ENCODE peak calls at places on chromosomes 3 and 15, in five cellular contexts. One of them, this sample, is unnamed.

GRCh38 chr15:43256341-43256740 is 10.4 kb downstream of the TGM5 start:
- DNase-seq in neural progenitor cell: no peak
- DNase-seq in skeletal muscle cell: no peak
- DNase-seq in fibroblast of pulmonary artery: no peak
- DNase-seq in prostate gland: no peak
- DNase-seq in this sample: no peak

GRCh38 chr3:167887096-167887495 is 151.6 kb downstream of the SERPINI1 start:
- DNase-seq in prostate gland: no peak
- DNase-seq in skeletal muscle cell: peak; percentile 18
- DNase-seq in neural progenitor cell: no peak
- DNase-seq in fibroblast of pulmonary artery: peak; percentile 17
- DNase-seq in this sample: no peak

GRCh38 chr3:147191795-147192385 is 214.5 kb downstream of the ZIC4 start:
- DNase-seq in fibroblast of pulmonary artery: peak; percentile 83
- DNase-seq in neural progenitor cell: peak; percentile 71
- DNase-seq in skeletal muscle cell: peak; percentile 29
- DNase-seq in prostate gland: peak; percentile 7
- DNase-seq in this sample: no peak

GRCh38 chr3:128794788-128795649 is 69.0 kb downstream of the RAB7A start:
- DNase-seq in fibroblast of pulmonary artery: peak; percentile 68
- DNase-seq in prostate gland: peak; percentile 63
- DNase-seq in neural progenitor cell: peak; percentile 77
- DNase-seq in skeletal muscle cell: no peak
- DNase-seq in this sample: no peak

GRCh38 chr15:89401636-89402252 is 67.1 kb upstream of the POLG start:
- DNase-seq in neural progenitor cell: no peak
- DNase-seq in skeletal muscle cell: peak; percentile 22
- DNase-seq in prostate gland: no peak
- DNase-seq in fibroblast of pulmonary artery: peak; percentile 48
- DNase-seq in this sample: no peak

GRCh38 chr15:90883971-90884718 is at the start of gene FES:
- DNase-seq in skeletal muscle cell: no peak
- DNase-seq in prostate gland: no peak
- DNase-seq in neural progenitor cell: peak; percentile 71
- DNase-seq in fibroblast of pulmonary artery: peak; percentile 50
- DNase-seq in this sample: peak; percentile 92

GRCh38 chr3:62559831-62560445 is 186.6 kb upstream of the FEZF2 start:
- DNase-seq in neural progenitor cell: peak; percentile 14
- DNase-seq in fibroblast of pulmonary artery: peak; percentile 71
- DNase-seq in skeletal muscle cell: peak; percentile 25
- DNase-seq in prostate gland: no peak
- DNase-seq in this sample: no peak

GRCh38 chr15:45399381-45400212 is 21.3 kb upstream of the GATM start:
- DNase-seq in neural progenitor cell: peak; percentile 70
- DNase-seq in fibroblast of pulmonary artery: peak; percentile 76
- DNase-seq in skeletal muscle cell: no peak
- DNase-seq in prostate gland: no peak
- DNase-seq in this sample: no peak

GRCh38 chr3:23776352-23776891 is 29.3 kb upstream of the UBE2E1 start:
- DNase-seq in prostate gland: no peak
- DNase-seq in skeletal muscle cell: peak; percentile 89
- DNase-seq in neural progenitor cell: no peak
- DNase-seq in fibroblast of pulmonary artery: peak; percentile 88
- DNase-seq in this sample: no peak

GRCh38 chr3:138046084-138046483 is 36.1 kb downstream of the CLDN18 start:
- DNase-seq in fibroblast of pulmonary artery: no peak
- DNase-seq in prostate gland: no peak
- DNase-seq in skeletal muscle cell: no peak
- DNase-seq in neural progenitor cell: no peak
- DNase-seq in this sample: no peak

GRCh38 chr3:134754768-134755559 is 40.1 kb upstream of the EPHB1 start:
- DNase-seq in prostate gland: peak; percentile 8
- DNase-seq in fibroblast of pulmonary artery: peak; percentile 46
- DNase-seq in neural progenitor cell: peak; percentile 65
- DNase-seq in skeletal muscle cell: no peak
- DNase-seq in this sample: no peak

GRCh38 chr15:68149059-68149458 is 56.1 kb downstream of the CALML4 start:
- DNase-seq in prostate gland: no peak
- DNase-seq in skeletal muscle cell: no peak
- DNase-seq in neural progenitor cell: no peak
- DNase-seq in fibroblast of pulmonary artery: peak; percentile 22
- DNase-seq in this sample: no peak

GRCh38 chr15:58551084-58551763 is 119.4 kb downstream of the LIPC start:
- DNase-seq in skeletal muscle cell: no peak
- DNase-seq in prostate gland: no peak
- DNase-seq in neural progenitor cell: no peak
- DNase-seq in fibroblast of pulmonary artery: no peak
- DNase-seq in this sample: no peak

GRCh38 chr3:42067324-42067723 is 23.8 kb upstream of the TRAK1 start:
- DNase-seq in prostate gland: no peak
- DNase-seq in skeletal muscle cell: no peak
- DNase-seq in fibroblast of pulmonary artery: peak; percentile 87
- DNase-seq in neural progenitor cell: no peak
- DNase-seq in this sample: no peak

GRCh38 chr3:106208979-106209378 is 340.2 kb upstream of the CBLB start:
- DNase-seq in neural progenitor cell: no peak
- DNase-seq in skeletal muscle cell: no peak
- DNase-seq in fibroblast of pulmonary artery: peak; percentile 77
- DNase-seq in prostate gland: no peak
- DNase-seq in this sample: no peak

GRCh38 chr15:84684092-84684491 is 26.1 kb upstream of the NMB start:
- DNase-seq in neural progenitor cell: no peak
- DNase-seq in prostate gland: no peak
- DNase-seq in skeletal muscle cell: no peak
- DNase-seq in fibroblast of pulmonary artery: peak; percentile 70
- DNase-seq in this sample: no peak

GRCh38 chr3:17941134-17941533 is 198.7 kb upstream of the TBC1D5 start:
- DNase-seq in neural progenitor cell: no peak
- DNase-seq in fibroblast of pulmonary artery: no peak
- DNase-seq in skeletal muscle cell: no peak
- DNase-seq in prostate gland: no peak
- DNase-seq in this sample: no peak

GRCh38 chr15:28930476-28931291 is 44.9 kb downstream of the APBA2 start:
- DNase-seq in fibroblast of pulmonary artery: no peak
- DNase-seq in skeletal muscle cell: no peak
- DNase-seq in neural progenitor cell: no peak
- DNase-seq in prostate gland: no peak
- DNase-seq in this sample: peak; percentile 54

GRCh38 chr3:183350164-183350563 is 78.3 kb downstream of the MCF2L2 start:
- DNase-seq in skeletal muscle cell: no peak
- DNase-seq in prostate gland: no peak
- DNase-seq in neural progenitor cell: no peak
- DNase-seq in fibroblast of pulmonary artery: no peak
- DNase-seq in this sample: no peak

GRCh38 chr3:62128028-62128427 is 245.3 kb downstream of the FEZF2 start:
- DNase-seq in neural progenitor cell: no peak
- DNase-seq in fibroblast of pulmonary artery: no peak
- DNase-seq in prostate gland: no peak
- DNase-seq in skeletal muscle cell: no peak
- DNase-seq in this sample: no peak

GRCh38 chr15:45637552-45638033 is 2.8 kb downstream of the SQOR start:
- DNase-seq in fibroblast of pulmonary artery: peak; percentile 97
- DNase-seq in prostate gland: peak; percentile 71
- DNase-seq in neural progenitor cell: no peak
- DNase-seq in skeletal muscle cell: peak; percentile 93
- DNase-seq in this sample: no peak

GRCh38 chr3:21140785-21141184 is 610.2 kb downstream of the ZNF385D start:
- DNase-seq in fibroblast of pulmonary artery: no peak
- DNase-seq in neural progenitor cell: no peak
- DNase-seq in prostate gland: no peak
- DNase-seq in skeletal muscle cell: no peak
- DNase-seq in this sample: no peak

GRCh38 chr15:63466378-63467192 is 37.8 kb upstream of the USP3 start:
- DNase-seq in neural progenitor cell: peak; percentile 80
- DNase-seq in skeletal muscle cell: no peak
- DNase-seq in prostate gland: peak; percentile 68
- DNase-seq in fibroblast of pulmonary artery: peak; percentile 79
- DNase-seq in this sample: no peak

GRCh38 chr3:155805204-155805801 is 775 bp downstream of the C3orf33 start:
- DNase-seq in fibroblast of pulmonary artery: peak; percentile 18
- DNase-seq in prostate gland: no peak
- DNase-seq in neural progenitor cell: peak; percentile 5
- DNase-seq in skeletal muscle cell: no peak
- DNase-seq in this sample: no peak

GRCh38 chr3:108472011-108472591 is 38.3 kb downstream of the MYH15 start:
- DNase-seq in neural progenitor cell: no peak
- DNase-seq in prostate gland: no peak
- DNase-seq in skeletal muscle cell: peak; percentile 87
- DNase-seq in fibroblast of pulmonary artery: peak; percentile 81
- DNase-seq in this sample: no peak

GRCh38 chr3:61562042-61562809 is 855 bp downstream of the PTPRG start:
- DNase-seq in fibroblast of pulmonary artery: peak; percentile 29
- DNase-seq in prostate gland: peak; percentile 8
- DNase-seq in neural progenitor cell: peak; percentile 49
- DNase-seq in skeletal muscle cell: no peak
- DNase-seq in this sample: peak; percentile 78

This sample was measured in kidney.